ENCODE peak calls at places on chromosome 5, in eight cellular contexts. C is cardiac fibroblast, M is DND-41, I is choroid plexus epithelial cell, L is AG09319, D is testis, Z is neural progenitor cell, K is neural crest cell. T is an unnamed sample.

GRCh38 chr5:55572600-55572999 is 37.8 kb upstream of the PLPP1 start:
- DNase-seq in C (no peak), M (no peak), I (no peak), L (no peak), D (no peak), Z (no peak), K (no peak), T (no peak)

GRCh38 chr5:14184082-14184481 is 40.9 kb downstream of the TRIO start:
- DNase-seq in C (no peak), M (no peak), I (peak), L (no peak), D (no peak), Z (no peak), K (no peak), T (no peak)

GRCh38 chr5:34684281-34684979 is 28.3 kb downstream of the RAI14 start:
- DNase-seq in C (peak), M (no peak), I (peak), L (no peak), D (no peak), Z (peak), K (peak), T (no peak)

GRCh38 chr5:145531038-145531734 is 304.0 kb downstream of the PRELID2 start:
- DNase-seq in C (peak), M (no peak), I (peak), L (peak), D (no peak), Z (no peak), K (no peak), T (no peak)

GRCh38 chr5:150139334-150139733 is 16.3 kb downstream of the PDGFRB start:
- DNase-seq in C (no peak), M (no peak), I (peak), L (no peak), D (no peak), Z (no peak), K (no peak), T (no peak)

GRCh38 chr5:32454821-32455220 is 10.3 kb upstream of the ZFR start:
- DNase-seq in C (no peak), M (no peak), I (no peak), L (no peak), D (no peak), Z (no peak), K (no peak), T (no peak)

GRCh38 chr5:67234671-67235176 is 38.1 kb upstream of the CD180 start:
- DNase-seq in C (peak), M (no peak), I (peak), L (no peak), D (peak), Z (no peak), K (no peak), T (no peak)

GRCh38 chr5:41193462-41194166 is 19.7 kb downstream of the C6 start:
- DNase-seq in C (peak), M (no peak), I (peak), L (peak), D (peak), Z (no peak), K (no peak), T (no peak)

GRCh38 chr5:115579747-115580173 is 22.5 kb downstream of the TICAM2 start:
- DNase-seq in C (no peak), M (no peak), I (peak), L (no peak), D (no peak), Z (no peak), K (no peak), T (no peak)

GRCh38 chr5:93382188-93382587 is 198.8 kb downstream of the NR2F1-AS1 start:
- DNase-seq in C (no peak), M (no peak), I (no peak), L (no peak), D (no peak), Z (peak), K (no peak), T (no peak)

GRCh38 chr5:136032564-136032963 is 3.8 kb downstream of the TGFBI start:
- DNase-seq in C (peak), M (no peak), I (peak), L (no peak), D (no peak), Z (no peak), K (no peak), T (no peak)

GRCh38 chr5:135203593-135204036 is 169.6 kb upstream of the PITX1 start:
- DNase-seq in C (no peak), M (no peak), I (peak), L (no peak), D (no peak), Z (no peak), K (no peak), T (no peak)

GRCh38 chr5:112353678-112354077 is 65.4 kb downstream of the EPB41L4A start:
- DNase-seq in C (no peak), M (no peak), I (no peak), L (no peak), D (no peak), Z (no peak), K (no peak), T (no peak)

GRCh38 chr5:136212252-136212721 is 19.3 kb upstream of the SMIM32 start:
- DNase-seq in C (peak), M (peak), I (peak), L (peak), D (peak), Z (peak), K (peak), T (peak)

GRCh38 chr5:76104027-76104426 is 20.8 kb downstream of the SV2C start:
- DNase-seq in C (peak), M (peak), I (peak), L (no peak), D (peak), Z (peak), K (peak), T (peak)

GRCh38 chr5:10555134-10555733 is 8.6 kb upstream of the ANKRD33B start:
- DNase-seq in C (peak), M (no peak), I (peak), L (no peak), D (no peak), Z (no peak), K (no peak), T (no peak)

GRCh38 chr5:93593476-93594060 is 10.5 kb downstream of the NR2F1 start:
- DNase-seq in C (no peak), M (no peak), I (peak), L (no peak), D (no peak), Z (peak), K (no peak), T (no peak)

GRCh38 chr5:54887663-54888062 is 97.7 kb downstream of the ESM1 start:
- DNase-seq in C (no peak), M (no peak), I (no peak), L (no peak), D (no peak), Z (no peak), K (no peak), T (no peak)

GRCh38 chr5:180209137-180209581 is at the start of gene RASGEF1C:
- DNase-seq in C (peak), M (peak), I (peak), L (no peak), D (peak), Z (peak), K (peak), T (peak)

GRCh38 chr5:133627180-133627579 is 14.8 kb upstream of the FSTL4 start:
- DNase-seq in C (no peak), M (no peak), I (no peak), L (no peak), D (no peak), Z (no peak), K (no peak), T (no peak)

GRCh38 chr5:103896593-103896992 is 334.0 kb upstream of the NUDT12 start:
- DNase-seq in C (no peak), M (no peak), I (no peak), L (no peak), D (no peak), Z (no peak), K (no peak), T (no peak)

GRCh38 chr5:13735686-13736085 is 208.8 kb downstream of the DNAH5 start:
- DNase-seq in C (no peak), M (no peak), I (no peak), L (no peak), D (no peak), Z (no peak), K (no peak), T (no peak)

GRCh38 chr5:64979518-64979917 is 210.8 kb downstream of the CWC27 start:
- DNase-seq in C (no peak), M (no peak), I (no peak), L (no peak), D (no peak), Z (no peak), K (no peak), T (no peak)

GRCh38 chr5:66171349-66172344 is 27.5 kb downstream of the SREK1 start:
- DNase-seq in C (peak), M (peak), I (peak), L (peak), D (peak), Z (peak), K (no peak), T (peak)

GRCh38 chr5:135365281-135365680 is 33.8 kb downstream of the MACROH2A1 start:
- DNase-seq in C (no peak), M (no peak), I (no peak), L (no peak), D (no peak), Z (no peak), K (no peak), T (no peak)

GRCh38 chr5:69265931-69266330 is 31.2 kb downstream of the CDK7 start:
- DNase-seq in C (peak), M (no peak), I (peak), L (no peak), D (peak), Z (peak), K (no peak), T (peak)

GRCh38 chr5:131394128-131394527 is 130.3 kb downstream of the CDC42SE2 start:
- DNase-seq in C (peak), M (no peak), I (peak), L (no peak), D (no peak), Z (no peak), K (no peak), T (peak)

GRCh38 chr5:65072836-65073620 is 304.3 kb downstream of the CWC27 start:
- DNase-seq in C (no peak), M (no peak), I (no peak), L (no peak), D (no peak), Z (no peak), K (no peak), T (no peak)

GRCh38 chr5:18744990-18745590 is 1110.8 kb downstream of the TAF11L14 start:
- DNase-seq in C (no peak), M (peak), I (no peak), L (no peak), D (no peak), Z (no peak), K (no peak), T (peak)

GRCh38 chr5:82422001-82422740 is 144.0 kb upstream of the RPS23 start:
- DNase-seq in C (no peak), M (no peak), I (no peak), L (no peak), D (no peak), Z (no peak), K (no peak), T (no peak)

GRCh38 chr5:122144236-122144635 is 14.9 kb downstream of the ZNF474 start:
- DNase-seq in C (no peak), M (no peak), I (no peak), L (no peak), D (no peak), Z (no peak), K (no peak), T (no peak)

GRCh38 chr5:111932628-111933027 is 175.6 kb upstream of the NREP start:
- DNase-seq in C (peak), M (no peak), I (no peak), L (no peak), D (no peak), Z (no peak), K (no peak), T (no peak)

GRCh38 chr5:74851684-74852353 is 14.4 kb downstream of the FAM169A start:
- DNase-seq in C (peak), M (no peak), I (peak), L (peak), D (no peak), Z (no peak), K (no peak), T (peak)

GRCh38 chr5:74848553-74849025 is 17.6 kb downstream of the FAM169A start:
- DNase-seq in C (no peak), M (no peak), I (no peak), L (no peak), D (no peak), Z (peak), K (no peak), T (no peak)

GRCh38 chr5:74850016-74850415 is 16.2 kb downstream of the FAM169A start:
- DNase-seq in C (no peak), M (no peak), I (no peak), L (no peak), D (no peak), Z (no peak), K (no peak), T (no peak)

GRCh38 chr5:74853256-74853655 is 12.9 kb downstream of the FAM169A start:
- DNase-seq in C (no peak), M (no peak), I (no peak), L (no peak), D (no peak), Z (no peak), K (no peak), T (no peak)

GRCh38 chr5:74851026-74851425 is 15.2 kb downstream of the FAM169A start:
- DNase-seq in C (no peak), M (no peak), I (no peak), L (no peak), D (no peak), Z (no peak), K (no peak), T (no peak)
- TF ChIP-seq CTCF in C (no peak), M (no peak), I (no peak), L (no peak), D (no peak), Z (no peak), K (no peak), T (no peak)

GRCh38 chr5:73496984-73497457 is 1.2 kb upstream of the BTF3 start:
- DNase-seq in C (peak), M (no peak), I (peak), L (no peak), D (no peak), Z (peak), K (no peak), T (no peak)
- TF ChIP-seq CTCF in C (peak), M (peak), I (peak), L (peak), D (no peak), Z (peak), K (peak), T (peak)

DNA sequence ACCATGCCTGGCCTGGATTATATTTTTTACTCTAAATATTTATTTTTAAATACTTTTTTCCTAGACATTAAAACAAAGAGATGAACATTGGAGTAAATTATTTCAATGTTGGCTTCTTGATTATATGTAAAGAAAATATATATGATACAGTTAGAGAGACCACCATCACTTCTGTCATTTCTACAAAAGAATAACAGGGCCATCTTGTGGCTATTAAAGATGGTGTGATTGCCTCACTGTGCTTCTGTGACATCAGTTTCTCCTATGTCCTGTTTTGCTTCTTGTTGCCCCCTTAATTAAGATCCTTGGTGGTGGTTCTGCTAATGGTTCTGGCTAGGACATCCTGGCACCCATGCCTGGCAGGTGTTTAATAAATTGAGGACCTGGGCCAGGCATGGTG is 32.9 kb downstream of the NDFIP1 start:
- DNase-seq in C (no peak), M (no peak), I (no peak), L (no peak), D (no peak), Z (no peak), K (no peak), T (no peak)
- TF ChIP-seq CTCF in C (no peak), M (peak), I (no peak), L (no peak), D (no peak), Z (peak), K (peak), T (peak)

DNA sequence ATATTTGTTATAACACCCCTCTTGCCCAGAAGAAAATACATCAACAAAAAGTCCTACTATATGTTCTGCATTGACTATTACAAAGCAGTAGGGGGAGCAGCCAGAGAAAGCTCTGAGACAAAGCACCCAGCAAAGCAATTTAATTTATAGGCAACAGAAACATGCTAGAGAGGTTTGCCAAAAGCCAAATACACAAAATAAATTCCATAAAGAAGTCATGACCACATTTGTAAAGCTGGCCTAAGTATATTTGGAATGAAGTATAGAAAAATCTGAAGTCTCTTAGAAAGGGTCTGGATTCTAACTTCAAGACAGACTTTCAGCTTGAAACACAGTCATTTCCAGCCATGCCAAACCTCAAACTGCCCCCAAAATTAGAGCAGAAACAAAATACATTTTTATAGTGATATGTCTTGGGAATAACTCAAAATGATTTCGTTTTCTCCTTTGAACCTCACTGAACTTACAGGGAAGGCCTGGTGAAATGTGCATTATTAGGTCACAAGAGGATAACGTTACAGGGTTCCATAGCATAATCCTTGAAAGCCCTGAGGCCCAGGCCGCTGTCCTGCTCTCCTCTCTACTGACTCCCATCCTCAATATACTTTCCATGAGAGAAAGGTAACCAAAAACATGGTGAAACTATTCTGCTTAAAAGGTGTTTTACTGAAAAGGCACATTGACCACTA is 451.8 kb downstream of the RAB3C start:
- DNase-seq in C (peak), M (no peak), I (peak), L (no peak), D (no peak), Z (peak), K (no peak), T (peak)
- TF ChIP-seq CTCF in C (peak), M (peak), I (peak), L (peak), D (peak), Z (peak), K (peak), T (peak)

GRCh38 chr5:581266-581665 is 30.9 kb upstream of the CEP72 start:
- DNase-seq in C (no peak), M (no peak), I (no peak), L (no peak), D (peak), Z (no peak), K (no peak), T (no peak)

GRCh38 chr5:584846-585245 is 27.3 kb upstream of the CEP72 start:
- DNase-seq in C (no peak), M (no peak), I (no peak), L (no peak), D (no peak), Z (no peak), K (no peak), T (no peak)

GRCh38 chr5:581941-582340 is 30.2 kb upstream of the CEP72 start:
- DNase-seq in C (no peak), M (no peak), I (no peak), L (no peak), D (peak), Z (no peak), K (no peak), T (no peak)

GRCh38 chr5:583645-584044 is 28.5 kb upstream of the CEP72 start:
- DNase-seq in C (no peak), M (no peak), I (no peak), L (no peak), D (no peak), Z (no peak), K (no peak), T (no peak)

DNA sequence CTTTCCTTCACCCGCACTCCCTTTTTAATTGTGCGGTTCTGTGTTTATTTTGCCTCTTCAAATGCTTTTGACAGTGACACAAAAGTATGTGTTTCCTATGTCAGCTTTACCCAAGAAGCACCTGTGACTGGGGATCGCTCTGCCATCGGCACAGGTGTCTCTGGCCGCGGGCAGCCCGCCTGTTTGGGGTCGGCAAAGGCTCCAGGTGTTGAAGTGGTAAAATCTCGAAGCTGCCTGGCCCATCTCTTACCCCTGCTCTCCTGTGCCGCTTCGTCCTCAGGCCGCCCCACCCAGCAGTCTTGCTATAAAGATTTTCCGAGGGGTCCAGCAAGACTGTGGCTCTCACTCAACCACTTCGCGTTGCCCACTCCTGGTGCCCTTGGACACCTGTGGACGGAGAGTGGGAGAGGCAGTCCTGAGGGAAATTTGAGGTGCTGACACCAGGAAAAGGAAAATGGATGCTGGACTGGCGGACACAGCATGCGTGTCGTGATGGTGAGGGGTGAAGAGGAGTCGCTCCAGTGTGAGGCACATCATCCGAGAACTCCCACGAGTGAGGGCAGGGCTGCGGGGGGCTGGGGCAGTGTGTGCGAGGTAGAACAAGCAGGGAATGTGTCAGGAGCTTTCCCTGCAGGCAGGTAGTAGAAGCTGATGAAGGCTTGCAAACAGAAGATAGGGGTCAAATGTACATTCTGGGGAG is 29.1 kb upstream of the CEP72 start:
- DNase-seq in C (no peak), M (no peak), I (no peak), L (no peak), D (no peak), Z (no peak), K (no peak), T (no peak)
- TF ChIP-seq CTCF in C (no peak), M (no peak), I (no peak), L (no peak), D (no peak), Z (no peak), K (no peak), T (no peak)

GRCh38 chr5:172636279-172637050 is 4.6 kb upstream of the NEURL1B start:
- DNase-seq in C (no peak), M (no peak), I (no peak), L (no peak), D (no peak), Z (no peak), K (no peak), T (no peak)
- TF ChIP-seq CTCF in C (no peak), M (no peak), I (no peak), L (no peak), D (no peak), Z (no peak), K (no peak), T (no peak)

GRCh38 chr5:168608821-168609220 is 29.7 kb upstream of the PANK3 start:
- DNase-seq in C (no peak), M (no peak), I (no peak), L (no peak), D (no peak), Z (no peak), K (no peak), T (no peak)
- TF ChIP-seq CTCF in C (no peak), M (no peak), I (no peak), L (no peak), D (no peak), Z (no peak), K (no peak), T (no peak)

T was measured in activated CD8-positive, alpha-beta T cell treated with anti-CD3 and anti-CD28 coated beads for 36 hours.